ENCODE peak calls at places on chromosome 19, in five cellular contexts. P, W, C, Q and O are unnamed samples.

GRCh38 chr19:33639034-33639681 is 17.4 kb downstream of the CHST8 start:
- DNase-seq in C (no peak), Q (no peak), W (no peak), P (peak; percentile 58), O (peak; percentile 26)

GRCh38 chr19:374886-375235 is 30.3 kb upstream of the MIER2 start:
- DNase-seq in Q (no peak), W (no peak), P (no peak), C (no peak), O (no peak)

GRCh38 chr19:3061214-3062161 is 807 bp downstream of the TLE5 start:
- DNase-seq in P (no peak), W (peak; percentile 59), Q (no peak), C (peak; percentile 40), O (peak; percentile 31)

GRCh38 chr19:3098515-3099346 is 4.6 kb downstream of the GNA11 start:
- DNase-seq in Q (peak; percentile 12), C (peak; percentile 37), W (peak; percentile 41), P (no peak), O (no peak)

GRCh38 chr19:49677232-49677881 is at the start of gene PRMT1:
- DNase-seq in W (peak; percentile 64), C (peak; percentile 41), P (peak; percentile 60), Q (no peak), O (peak; percentile 61)

GRCh38 chr19:16969127-16969526 is 57.5 kb downstream of the CPAMD8 start:
- DNase-seq in C (no peak), W (no peak), P (peak; percentile 2), Q (no peak), O (peak; percentile 4)

GRCh38 chr19:932647-933552 is 7.1 kb downstream of the ARID3A start:
- DNase-seq in P (no peak), W (peak; percentile 71), Q (peak; percentile 70), C (no peak), O (no peak)

GRCh38 chr19:18709546-18709945 is 26.1 kb downstream of the CRTC1 start:
- DNase-seq in P (no peak), Q (no peak), C (no peak), W (no peak), O (no peak)

GRCh38 chr19:56253737-56254136 is 18.8 kb upstream of the EDDM13 start:
- DNase-seq in W (peak; percentile 51), C (peak; percentile 59), Q (peak; percentile 37), P (peak; percentile 57), O (peak; percentile 43)

GRCh38 chr19:41225238-41226052 is 6.4 kb downstream of the AXL start:
- DNase-seq in C (peak; percentile 99), W (peak; percentile 96), Q (peak; percentile 87), P (no peak), O (no peak)

GRCh38 chr19:39398297-39398864 is 7.2 kb downstream of the MED29 start:
- DNase-seq in Q (no peak), W (peak; percentile 43), P (no peak), C (peak; percentile 61), O (no peak)

GRCh38 chr19:58182577-58182988 is 278 bp upstream of the ZNF274 start:
- DNase-seq in W (peak; percentile 94), Q (no peak), C (no peak), P (no peak), O (no peak)

GRCh38 chr19:45884682-45885555 is 1.0 kb downstream of the IRF2BP1 start:
- DNase-seq in W (peak; percentile 45), C (no peak), Q (no peak), P (no peak), O (peak; percentile 56)